ENCODE peak calls at places on chromosomes 13 and 19, in six cellular contexts. P is lung, F is testis, C is AG04450, V is OCI-LY7, A is heart right ventricle. J is an unnamed sample.

GRCh38 chr13:29713841-29714240 is 118.4 kb upstream of the SLC7A1 start:
- DNase-seq in A (no peak), F (no peak), V (peak), P (no peak), C (no peak), J (no peak)

GRCh38 chr19:38878575-38879399 is 712 bp upstream of the RINL start:
- DNase-seq in F (no peak), P (no peak), A (no peak), C (no peak), V (no peak), J (no peak)

GRCh38 chr19:3358919-3359849 is 7.2 kb upstream of the NFIC start:
- DNase-seq in C (no peak), V (peak), A (peak), P (peak), F (peak), J (no peak)

GRCh38 chr19:36256853-36257511 is 42.1 kb downstream of the ZNF146 start:
- DNase-seq in V (no peak), P (no peak), A (no peak), F (no peak), C (no peak), J (no peak)

GRCh38 chr13:53873558-53873957 is 844.9 kb downstream of the OLFM4 start:
- DNase-seq in V (no peak), A (no peak), F (peak), P (no peak), C (no peak), J (no peak)

GRCh38 chr13:44768775-44769578 is 192.8 kb upstream of the TSC22D1 start:
- DNase-seq in A (no peak), V (no peak), F (no peak), P (no peak), C (no peak), J (no peak)

GRCh38 chr13:99434258-99434788 is 66.9 kb upstream of the TM9SF2 start:
- DNase-seq in V (no peak), A (no peak), P (no peak), F (no peak), C (no peak), J (no peak)

GRCh38 chr19:5281588-5281987 is 59.0 kb downstream of the PTPRS start:
- DNase-seq in V (no peak), F (peak), P (peak), A (peak), C (no peak), J (no peak)

GRCh38 chr19:1910169-1910568 is 5.0 kb downstream of the ADAT3 start:
- DNase-seq in C (no peak), V (no peak), A (no peak), P (no peak), F (no peak), J (no peak)

DNA sequence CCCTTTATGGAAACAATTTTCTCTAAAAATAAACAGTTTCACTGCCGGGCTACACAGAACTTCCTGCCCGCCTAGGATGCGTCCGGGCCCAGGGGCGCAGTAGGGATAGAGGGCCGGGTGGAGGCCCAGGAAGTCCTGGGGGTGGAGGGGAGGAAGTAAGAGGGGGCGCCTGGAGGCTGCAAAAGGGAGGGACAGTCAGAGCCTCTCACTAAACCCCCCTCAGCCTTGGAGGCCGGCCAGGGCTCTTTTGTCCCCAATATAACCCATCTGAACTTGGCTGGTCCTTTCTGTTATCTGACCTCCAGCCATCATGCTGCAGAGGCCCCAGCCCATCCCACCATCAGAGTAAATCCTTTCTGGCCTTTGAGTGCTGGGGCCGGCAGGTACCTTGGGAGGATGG is 2.2 kb downstream of the KANK2 start:
- DNase-seq in V (peak), P (no peak), A (peak), F (no peak), C (no peak), J (no peak)
- H3K4me3 ChIP-seq in V (peak), P (peak), A (peak), F (peak), C (peak), J (peak)

GRCh38 chr13:37959284-37959683 is 89.7 kb upstream of the TRPC4 start:
- DNase-seq in A (no peak), C (no peak), V (no peak), P (no peak), F (no peak), J (no peak)
- H3K4me3 ChIP-seq in A (no peak), C (no peak), V (no peak), P (no peak), F (no peak), J (no peak)

DNA sequence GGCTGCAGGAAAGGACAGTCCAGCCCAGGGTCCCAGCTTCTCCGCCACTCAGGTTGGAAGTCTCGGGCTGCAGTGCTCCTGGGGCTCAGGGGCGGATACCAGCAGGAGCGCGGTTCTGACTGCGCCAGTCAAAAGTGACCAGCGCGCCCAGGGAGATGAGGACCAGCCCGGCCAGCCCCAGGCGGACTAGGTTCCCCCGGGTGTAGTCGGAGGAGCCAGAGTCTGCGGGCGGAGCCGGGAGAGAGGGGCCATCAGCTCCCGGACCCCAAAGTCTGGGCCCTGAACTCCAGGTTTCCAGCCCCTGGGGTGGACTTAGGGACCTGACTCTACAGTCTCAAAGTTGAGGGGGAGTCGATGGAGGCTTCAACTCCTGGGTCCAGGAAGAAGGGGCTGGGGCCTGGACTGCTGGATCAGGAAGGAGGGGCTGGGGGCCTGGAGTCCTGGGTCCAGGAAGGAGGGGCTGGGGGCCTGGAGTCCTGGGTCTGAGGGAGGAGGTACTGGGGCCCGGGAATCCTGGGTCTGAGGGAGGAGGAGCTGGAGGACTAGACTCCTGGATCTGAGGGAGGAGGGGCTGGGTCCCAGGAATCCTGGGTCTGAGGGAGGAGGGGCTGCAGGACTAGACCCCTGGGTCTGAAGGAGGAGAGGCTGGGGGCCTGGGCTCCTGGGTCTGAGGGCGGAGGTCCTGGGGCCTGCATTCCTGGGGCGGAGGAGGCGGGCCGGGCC is 5.3 kb downstream of the OSCAR start:
- DNase-seq in A (no peak), V (no peak), P (no peak), F (no peak), C (no peak), J (no peak)
- H3K4me3 ChIP-seq in A (peak), V (peak), P (no peak), F (peak), C (peak), J (peak)

GRCh38 chr19:58519087-58519354 is 589 bp downstream of the ZBTB45 start:
- DNase-seq in F (peak), P (peak), C (no peak), A (peak), V (peak), J (peak)

GRCh38 chr19:58516964-58517833 is 2.4 kb downstream of the ZBTB45 start:
- DNase-seq in P (no peak), V (no peak), F (no peak), C (no peak), A (no peak), J (no peak)

GRCh38 chr19:58518261-58519086 is 1.1 kb downstream of the ZBTB45 start:
- DNase-seq in A (no peak), P (no peak), F (no peak), C (no peak), V (peak), J (no peak)

GRCh38 chr19:58520257-58520599 is 618 bp upstream of the ZBTB45 start:
- DNase-seq in P (no peak), A (no peak), F (no peak), C (no peak), V (no peak), J (no peak)

DNA sequence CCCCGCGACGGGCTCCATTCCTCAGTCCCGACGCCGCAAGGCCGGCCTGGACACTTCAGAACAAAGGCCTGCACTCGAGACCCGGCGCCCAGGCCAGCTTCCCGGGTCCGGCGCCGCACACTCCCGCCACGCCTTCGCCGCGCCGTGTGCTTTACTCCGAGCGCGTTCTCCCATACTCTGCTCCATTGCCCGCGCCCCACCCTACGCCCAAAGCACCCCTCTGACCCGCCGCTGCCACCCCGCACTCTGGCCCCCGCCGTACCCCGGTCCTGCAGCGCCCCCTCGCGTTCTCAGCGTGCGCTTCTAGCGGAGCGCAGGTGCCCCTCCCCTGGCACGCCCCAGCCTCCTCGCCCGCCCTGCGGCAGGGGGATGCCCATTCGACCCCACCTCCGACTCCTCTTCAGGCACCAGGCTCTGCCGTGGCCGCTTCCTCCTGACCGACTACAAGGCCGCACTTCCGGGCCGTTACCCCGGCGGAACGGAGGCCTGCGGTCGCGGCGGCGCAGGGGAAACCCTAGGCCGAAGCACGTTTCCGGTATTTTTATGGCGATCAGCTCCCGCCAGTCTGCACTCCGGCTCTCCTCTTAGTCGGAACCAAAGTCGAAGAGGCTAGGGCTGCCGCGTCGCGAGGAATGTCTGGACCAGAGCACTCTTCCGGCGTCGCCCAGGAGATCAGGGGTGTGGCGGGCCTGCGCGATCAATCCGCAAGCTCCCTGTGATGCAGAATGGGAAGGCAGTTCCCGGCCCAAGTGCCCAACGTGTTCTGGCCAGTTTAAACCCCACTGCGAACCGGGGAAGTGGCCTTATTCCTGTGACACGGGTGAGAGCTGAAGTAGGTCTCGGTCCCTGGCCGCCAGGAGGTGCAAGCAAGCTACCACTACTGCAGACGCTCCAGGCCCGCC is at the start of gene ZBTB45:
- DNase-seq in F (peak), A (peak), V (peak), C (peak), P (peak), J (peak)
- H3K4me3 ChIP-seq in F (peak), A (peak), V (peak), C (peak), P (peak), J (peak)

DNA sequence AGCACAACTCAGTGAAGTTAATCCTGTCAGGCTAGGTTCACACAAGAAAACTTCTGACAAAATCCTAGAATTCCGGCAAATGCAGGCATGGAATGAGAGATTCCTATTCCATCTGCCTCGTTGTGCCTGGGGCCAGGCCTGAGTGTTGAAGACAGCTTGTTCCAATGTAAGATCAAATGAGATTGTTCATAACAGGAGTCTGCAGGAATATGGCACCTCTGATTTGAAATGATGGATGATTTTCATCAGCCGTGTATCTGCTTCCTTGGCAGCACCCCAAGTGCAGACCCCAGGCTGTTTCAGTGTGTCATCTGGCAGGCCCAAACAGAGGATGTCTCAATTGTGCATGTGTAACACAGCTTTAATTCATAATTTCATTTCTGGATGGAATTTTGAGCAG is 35.3 kb upstream of the SACS start:
- DNase-seq in P (no peak), F (no peak), C (no peak), V (no peak), A (no peak), J (no peak)
- H3K4me3 ChIP-seq in P (no peak), F (no peak), C (no peak), V (no peak), A (no peak), J (no peak)

GRCh38 chr13:109700176-109700575 is 86.2 kb downstream of the IRS2 start:
- DNase-seq in V (no peak), C (no peak), P (peak), A (peak), F (peak), J (peak)
- H3K4me3 ChIP-seq in V (no peak), C (no peak), P (no peak), A (no peak), F (no peak), J (no peak)

GRCh38 chr13:104593693-104594092 is 1527.5 kb upstream of the SLC10A2 start:
- DNase-seq in C (no peak), A (no peak), F (no peak), P (no peak), V (no peak), J (no peak)
- H3K4me3 ChIP-seq in C (no peak), A (no peak), F (no peak), P (no peak), V (no peak), J (no peak)

J was measured in skeletal muscle cell.